ENCODE peak calls at places on chromosomes 7 and 10, in four cellular contexts. D is transverse colon; O is keratinocyte; Z is activated T-cell treated with anti-CD3 and anti-CD28 coated beads, Interleukin-2, amount 50 U/mL, for 72 hours. F is an unnamed sample.

GRCh38 chr7:155208681-155209477 is 88.8 kb upstream of the INSIG1 start:
- DNase-seq in D (no peak), O (no peak), Z (no peak), F (no peak)

GRCh38 chr10:98357208-98357836 is 57.7 kb downstream of the PYROXD2 start:
- DNase-seq in D (no peak), O (no peak), Z (no peak), F (no peak)

GRCh38 chr7:101905203-101905865 is 87.9 kb downstream of the CUX1 start:
- DNase-seq in D (no peak), O (no peak), Z (no peak), F (no peak)

GRCh38 chr10:132096223-132096622 is 30.5 kb downstream of the JAKMIP3 start:
- DNase-seq in D (no peak), O (no peak), Z (no peak), F (no peak)

GRCh38 chr7:111525100-111525499 is 37.2 kb downstream of the IMMP2L start:
- DNase-seq in D (no peak), O (no peak), Z (no peak), F (no peak)

GRCh38 chr7:4801839-4802231 is 26.4 kb downstream of the AP5Z1 start:
- DNase-seq in D (no peak), O (no peak), Z (no peak), F (no peak)

GRCh38 chr10:129626801-129627434 is 159.9 kb downstream of the MGMT start:
- DNase-seq in D (no peak), O (no peak), Z (no peak), F (no peak)

GRCh38 chr7:116210345-116211005 is at the start of gene TES:
- DNase-seq in D (peak; percentile 87), O (no peak), Z (peak; percentile 78), F (peak; percentile 77)

GRCh38 chr10:24645784-24646183 is 77.9 kb downstream of the ARHGAP21 start:
- DNase-seq in D (no peak), O (no peak), Z (no peak), F (no peak)

GRCh38 chr10:80357000-80357803 is 621 bp downstream of the DYDC2 start:
- DNase-seq in D (peak; percentile 8), O (no peak), Z (no peak), F (no peak)

GRCh38 chr7:74033372-74034311 is 5.7 kb downstream of the ELN start:
- DNase-seq in D (no peak), O (no peak), Z (no peak), F (no peak)

GRCh38 chr10:75405201-75406143 is 3.9 kb upstream of the ZNF503 start:
- DNase-seq in D (peak; percentile 20), O (no peak), Z (no peak), F (no peak)

GRCh38 chr10:125155669-125156068 is 4.7 kb downstream of the CTBP2 start:
- DNase-seq in D (no peak), O (no peak), Z (no peak), F (no peak)

GRCh38 chr10:76086571-76087260 is 655.3 kb downstream of the LRMDA start:
- DNase-seq in D (peak; percentile 76), O (peak; percentile 9), Z (no peak), F (no peak)

F was measured in GM18507.